ENCODE peak calls at places on chromosomes 6 and 20, in four cellular contexts. One of them, this sample, is unnamed.

GRCh38 chr20:10565191-10565921 is 108.4 kb downstream of the JAG1 start:
- DNase-seq in activated CD4-positive, alpha-beta T cell treated with anti-CD3 and anti-CD28 coated beads, Interleukin-2, amount 10 ng/mL, durations not matched to agents 24 days and 14 days: peak
- DNase-seq in GM13976: no peak
- DNase-seq in activated CD8-positive, alpha-beta memory T cell treated with anti-CD3 and anti-CD28 coated beads, Interleukin-2, amount 50 U/mL, for 48 hours: no peak
- DNase-seq in this sample: no peak

GRCh38 chr6:89503641-89504040 is 70.7 kb downstream of the ANKRD6 start:
- DNase-seq in activated CD4-positive, alpha-beta T cell treated with anti-CD3 and anti-CD28 coated beads, Interleukin-2, amount 10 ng/mL, durations not matched to agents 24 days and 14 days: no peak
- DNase-seq in GM13976: no peak
- DNase-seq in activated CD8-positive, alpha-beta memory T cell treated with anti-CD3 and anti-CD28 coated beads, Interleukin-2, amount 50 U/mL, for 48 hours: no peak
- DNase-seq in this sample: no peak

GRCh38 chr6:152054441-152054840 is 247.0 kb downstream of the ESR1 start:
- DNase-seq in activated CD4-positive, alpha-beta T cell treated with anti-CD3 and anti-CD28 coated beads, Interleukin-2, amount 10 ng/mL, durations not matched to agents 24 days and 14 days: no peak
- DNase-seq in GM13976: no peak
- DNase-seq in activated CD8-positive, alpha-beta memory T cell treated with anti-CD3 and anti-CD28 coated beads, Interleukin-2, amount 50 U/mL, for 48 hours: no peak
- DNase-seq in this sample: no peak

GRCh38 chr20:43804781-43805180 is 78.0 kb upstream of the GTSF1L start:
- DNase-seq in activated CD4-positive, alpha-beta T cell treated with anti-CD3 and anti-CD28 coated beads, Interleukin-2, amount 10 ng/mL, durations not matched to agents 24 days and 14 days: no peak
- DNase-seq in GM13976: no peak
- DNase-seq in activated CD8-positive, alpha-beta memory T cell treated with anti-CD3 and anti-CD28 coated beads, Interleukin-2, amount 50 U/mL, for 48 hours: no peak
- DNase-seq in this sample: no peak

GRCh38 chr6:138031850-138032249 is 75.4 kb downstream of the PERP start:
- DNase-seq in activated CD4-positive, alpha-beta T cell treated with anti-CD3 and anti-CD28 coated beads, Interleukin-2, amount 10 ng/mL, durations not matched to agents 24 days and 14 days: no peak
- DNase-seq in GM13976: no peak
- DNase-seq in activated CD8-positive, alpha-beta memory T cell treated with anti-CD3 and anti-CD28 coated beads, Interleukin-2, amount 50 U/mL, for 48 hours: no peak
- DNase-seq in this sample: no peak

GRCh38 chr6:42165016-42165415 is 8.1 kb upstream of the GUCA1A start:
- DNase-seq in activated CD4-positive, alpha-beta T cell treated with anti-CD3 and anti-CD28 coated beads, Interleukin-2, amount 10 ng/mL, durations not matched to agents 24 days and 14 days: no peak
- DNase-seq in GM13976: no peak
- DNase-seq in activated CD8-positive, alpha-beta memory T cell treated with anti-CD3 and anti-CD28 coated beads, Interleukin-2, amount 50 U/mL, for 48 hours: no peak
- DNase-seq in this sample: no peak

GRCh38 chr6:139313229-139313628 is 21.4 kb upstream of the TXLNB start:
- DNase-seq in activated CD4-positive, alpha-beta T cell treated with anti-CD3 and anti-CD28 coated beads, Interleukin-2, amount 10 ng/mL, durations not matched to agents 24 days and 14 days: no peak
- DNase-seq in GM13976: no peak
- DNase-seq in activated CD8-positive, alpha-beta memory T cell treated with anti-CD3 and anti-CD28 coated beads, Interleukin-2, amount 50 U/mL, for 48 hours: no peak
- DNase-seq in this sample: no peak

GRCh38 chr6:151325075-151326050 is 66.0 kb downstream of the ZBTB2 start:
- DNase-seq in activated CD4-positive, alpha-beta T cell treated with anti-CD3 and anti-CD28 coated beads, Interleukin-2, amount 10 ng/mL, durations not matched to agents 24 days and 14 days: peak
- DNase-seq in GM13976: no peak
- DNase-seq in activated CD8-positive, alpha-beta memory T cell treated with anti-CD3 and anti-CD28 coated beads, Interleukin-2, amount 50 U/mL, for 48 hours: peak
- DNase-seq in this sample: peak

GRCh38 chr20:36441416-36441815 is 99.9 kb upstream of the MYL9 start:
- DNase-seq in activated CD4-positive, alpha-beta T cell treated with anti-CD3 and anti-CD28 coated beads, Interleukin-2, amount 10 ng/mL, durations not matched to agents 24 days and 14 days: no peak
- DNase-seq in GM13976: no peak
- DNase-seq in activated CD8-positive, alpha-beta memory T cell treated with anti-CD3 and anti-CD28 coated beads, Interleukin-2, amount 50 U/mL, for 48 hours: no peak
- DNase-seq in this sample: no peak

GRCh38 chr6:143397229-143398222 is 53.0 kb downstream of the ADAT2 start:
- DNase-seq in activated CD4-positive, alpha-beta T cell treated with anti-CD3 and anti-CD28 coated beads, Interleukin-2, amount 10 ng/mL, durations not matched to agents 24 days and 14 days: no peak
- DNase-seq in GM13976: no peak
- DNase-seq in activated CD8-positive, alpha-beta memory T cell treated with anti-CD3 and anti-CD28 coated beads, Interleukin-2, amount 50 U/mL, for 48 hours: no peak
- DNase-seq in this sample: no peak

GRCh38 chr6:34466242-34467185 is 638 bp downstream of the PACSIN1 start:
- DNase-seq in activated CD4-positive, alpha-beta T cell treated with anti-CD3 and anti-CD28 coated beads, Interleukin-2, amount 10 ng/mL, durations not matched to agents 24 days and 14 days: no peak
- DNase-seq in GM13976: no peak
- DNase-seq in activated CD8-positive, alpha-beta memory T cell treated with anti-CD3 and anti-CD28 coated beads, Interleukin-2, amount 50 U/mL, for 48 hours: no peak
- DNase-seq in this sample: no peak

GRCh38 chr20:20895537-20895936 is 183.1 kb upstream of the RALGAPA2 start:
- DNase-seq in activated CD4-positive, alpha-beta T cell treated with anti-CD3 and anti-CD28 coated beads, Interleukin-2, amount 10 ng/mL, durations not matched to agents 24 days and 14 days: no peak
- DNase-seq in GM13976: no peak
- DNase-seq in activated CD8-positive, alpha-beta memory T cell treated with anti-CD3 and anti-CD28 coated beads, Interleukin-2, amount 50 U/mL, for 48 hours: no peak
- DNase-seq in this sample: no peak

GRCh38 chr20:44993343-44993742 is 27.0 kb downstream of the STK4 start:
- DNase-seq in activated CD4-positive, alpha-beta T cell treated with anti-CD3 and anti-CD28 coated beads, Interleukin-2, amount 10 ng/mL, durations not matched to agents 24 days and 14 days: no peak
- DNase-seq in GM13976: no peak
- DNase-seq in activated CD8-positive, alpha-beta memory T cell treated with anti-CD3 and anti-CD28 coated beads, Interleukin-2, amount 50 U/mL, for 48 hours: no peak
- DNase-seq in this sample: no peak

GRCh38 chr6:11013671-11014070 is 30.4 kb downstream of the ELOVL2 start:
- DNase-seq in activated CD4-positive, alpha-beta T cell treated with anti-CD3 and anti-CD28 coated beads, Interleukin-2, amount 10 ng/mL, durations not matched to agents 24 days and 14 days: no peak
- DNase-seq in GM13976: no peak
- DNase-seq in activated CD8-positive, alpha-beta memory T cell treated with anti-CD3 and anti-CD28 coated beads, Interleukin-2, amount 50 U/mL, for 48 hours: no peak
- DNase-seq in this sample: no peak

GRCh38 chr6:81861281-81861680 is 108.8 kb upstream of the TENT5A start:
- DNase-seq in activated CD4-positive, alpha-beta T cell treated with anti-CD3 and anti-CD28 coated beads, Interleukin-2, amount 10 ng/mL, durations not matched to agents 24 days and 14 days: no peak
- DNase-seq in GM13976: no peak
- DNase-seq in activated CD8-positive, alpha-beta memory T cell treated with anti-CD3 and anti-CD28 coated beads, Interleukin-2, amount 50 U/mL, for 48 hours: no peak
- DNase-seq in this sample: no peak

GRCh38 chr6:129094147-129094546 is 211.2 kb downstream of the LAMA2 start:
- DNase-seq in activated CD4-positive, alpha-beta T cell treated with anti-CD3 and anti-CD28 coated beads, Interleukin-2, amount 10 ng/mL, durations not matched to agents 24 days and 14 days: no peak
- DNase-seq in GM13976: no peak
- DNase-seq in activated CD8-positive, alpha-beta memory T cell treated with anti-CD3 and anti-CD28 coated beads, Interleukin-2, amount 50 U/mL, for 48 hours: no peak
- DNase-seq in this sample: no peak

GRCh38 chr20:2729791-2730190 is 37.2 kb downstream of the EBF4 start:
- DNase-seq in activated CD4-positive, alpha-beta T cell treated with anti-CD3 and anti-CD28 coated beads, Interleukin-2, amount 10 ng/mL, durations not matched to agents 24 days and 14 days: peak
- DNase-seq in GM13976: no peak
- DNase-seq in activated CD8-positive, alpha-beta memory T cell treated with anti-CD3 and anti-CD28 coated beads, Interleukin-2, amount 50 U/mL, for 48 hours: no peak
- DNase-seq in this sample: no peak

GRCh38 chr6:168190646-168191443 is 111.8 kb upstream of the FRMD1 start:
- DNase-seq in activated CD4-positive, alpha-beta T cell treated with anti-CD3 and anti-CD28 coated beads, Interleukin-2, amount 10 ng/mL, durations not matched to agents 24 days and 14 days: no peak
- DNase-seq in GM13976: no peak
- DNase-seq in activated CD8-positive, alpha-beta memory T cell treated with anti-CD3 and anti-CD28 coated beads, Interleukin-2, amount 50 U/mL, for 48 hours: no peak
- DNase-seq in this sample: no peak

GRCh38 chr6:32047084-32047478 is 8.9 kb downstream of the CYP21A2 start:
- DNase-seq in activated CD4-positive, alpha-beta T cell treated with anti-CD3 and anti-CD28 coated beads, Interleukin-2, amount 10 ng/mL, durations not matched to agents 24 days and 14 days: no peak
- DNase-seq in GM13976: no peak
- DNase-seq in activated CD8-positive, alpha-beta memory T cell treated with anti-CD3 and anti-CD28 coated beads, Interleukin-2, amount 50 U/mL, for 48 hours: no peak
- DNase-seq in this sample: no peak

GRCh38 chr20:53786071-53786444 is 192.4 kb upstream of the ZNF217 start:
- DNase-seq in activated CD4-positive, alpha-beta T cell treated with anti-CD3 and anti-CD28 coated beads, Interleukin-2, amount 10 ng/mL, durations not matched to agents 24 days and 14 days: no peak
- DNase-seq in GM13976: no peak
- DNase-seq in activated CD8-positive, alpha-beta memory T cell treated with anti-CD3 and anti-CD28 coated beads, Interleukin-2, amount 50 U/mL, for 48 hours: no peak
- DNase-seq in this sample: no peak

GRCh38 chr6:99195986-99196655 is 153.4 kb downstream of the FAXC start:
- DNase-seq in activated CD4-positive, alpha-beta T cell treated with anti-CD3 and anti-CD28 coated beads, Interleukin-2, amount 10 ng/mL, durations not matched to agents 24 days and 14 days: no peak
- DNase-seq in GM13976: no peak
- DNase-seq in activated CD8-positive, alpha-beta memory T cell treated with anti-CD3 and anti-CD28 coated beads, Interleukin-2, amount 50 U/mL, for 48 hours: no peak
- DNase-seq in this sample: no peak

GRCh38 chr6:13024616-13025015 is 303.7 kb downstream of the TBC1D7 start:
- DNase-seq in activated CD4-positive, alpha-beta T cell treated with anti-CD3 and anti-CD28 coated beads, Interleukin-2, amount 10 ng/mL, durations not matched to agents 24 days and 14 days: no peak
- DNase-seq in GM13976: no peak
- DNase-seq in activated CD8-positive, alpha-beta memory T cell treated with anti-CD3 and anti-CD28 coated beads, Interleukin-2, amount 50 U/mL, for 48 hours: no peak
- DNase-seq in this sample: no peak

GRCh38 chr20:3539708-3540107 is 68.9 kb downstream of the ATRN start:
- DNase-seq in activated CD4-positive, alpha-beta T cell treated with anti-CD3 and anti-CD28 coated beads, Interleukin-2, amount 10 ng/mL, durations not matched to agents 24 days and 14 days: no peak
- DNase-seq in GM13976: no peak
- DNase-seq in activated CD8-positive, alpha-beta memory T cell treated with anti-CD3 and anti-CD28 coated beads, Interleukin-2, amount 50 U/mL, for 48 hours: no peak
- DNase-seq in this sample: no peak

GRCh38 chr6:32622545-32623401 is 14.4 kb upstream of the HLA-DQA1 start:
- DNase-seq in activated CD4-positive, alpha-beta T cell treated with anti-CD3 and anti-CD28 coated beads, Interleukin-2, amount 10 ng/mL, durations not matched to agents 24 days and 14 days: peak
- DNase-seq in GM13976: peak
- DNase-seq in activated CD8-positive, alpha-beta memory T cell treated with anti-CD3 and anti-CD28 coated beads, Interleukin-2, amount 50 U/mL, for 48 hours: peak
- DNase-seq in this sample: peak

GRCh38 chr6:134921980-134922313 is 28.0 kb downstream of the ALDH8A1 start:
- DNase-seq in activated CD4-positive, alpha-beta T cell treated with anti-CD3 and anti-CD28 coated beads, Interleukin-2, amount 10 ng/mL, durations not matched to agents 24 days and 14 days: no peak
- DNase-seq in GM13976: no peak
- DNase-seq in activated CD8-positive, alpha-beta memory T cell treated with anti-CD3 and anti-CD28 coated beads, Interleukin-2, amount 50 U/mL, for 48 hours: no peak
- DNase-seq in this sample: no peak

GRCh38 chr6:17865798-17866725 is 121.4 kb downstream of the KIF13A start:
- DNase-seq in activated CD4-positive, alpha-beta T cell treated with anti-CD3 and anti-CD28 coated beads, Interleukin-2, amount 10 ng/mL, durations not matched to agents 24 days and 14 days: no peak
- DNase-seq in GM13976: no peak
- DNase-seq in activated CD8-positive, alpha-beta memory T cell treated with anti-CD3 and anti-CD28 coated beads, Interleukin-2, amount 50 U/mL, for 48 hours: no peak
- DNase-seq in this sample: peak

GRCh38 chr6:56488281-56488680 is 154.4 kb downstream of the DST start:
- DNase-seq in activated CD4-positive, alpha-beta T cell treated with anti-CD3 and anti-CD28 coated beads, Interleukin-2, amount 10 ng/mL, durations not matched to agents 24 days and 14 days: no peak
- DNase-seq in GM13976: no peak
- DNase-seq in activated CD8-positive, alpha-beta memory T cell treated with anti-CD3 and anti-CD28 coated beads, Interleukin-2, amount 50 U/mL, for 48 hours: no peak
- DNase-seq in this sample: no peak

GRCh38 chr20:18133962-18134361 is 3.7 kb upstream of the KAT14 start:
- DNase-seq in activated CD4-positive, alpha-beta T cell treated with anti-CD3 and anti-CD28 coated beads, Interleukin-2, amount 10 ng/mL, durations not matched to agents 24 days and 14 days: peak
- DNase-seq in GM13976: no peak
- DNase-seq in activated CD8-positive, alpha-beta memory T cell treated with anti-CD3 and anti-CD28 coated beads, Interleukin-2, amount 50 U/mL, for 48 hours: no peak
- DNase-seq in this sample: no peak

GRCh38 chr20:61649879-61650200 is 397.8 kb downstream of the CDH4 start:
- DNase-seq in activated CD4-positive, alpha-beta T cell treated with anti-CD3 and anti-CD28 coated beads, Interleukin-2, amount 10 ng/mL, durations not matched to agents 24 days and 14 days: no peak
- DNase-seq in GM13976: no peak
- DNase-seq in activated CD8-positive, alpha-beta memory T cell treated with anti-CD3 and anti-CD28 coated beads, Interleukin-2, amount 50 U/mL, for 48 hours: no peak
- DNase-seq in this sample: no peak

GRCh38 chr20:40990542-40991120 is 38.0 kb upstream of the TOP1 start:
- DNase-seq in activated CD4-positive, alpha-beta T cell treated with anti-CD3 and anti-CD28 coated beads, Interleukin-2, amount 10 ng/mL, durations not matched to agents 24 days and 14 days: peak
- DNase-seq in GM13976: peak
- DNase-seq in activated CD8-positive, alpha-beta memory T cell treated with anti-CD3 and anti-CD28 coated beads, Interleukin-2, amount 50 U/mL, for 48 hours: peak
- DNase-seq in this sample: peak

GRCh38 chr6:140078552-140079126 is 704.2 kb upstream of the CITED2 start:
- DNase-seq in activated CD4-positive, alpha-beta T cell treated with anti-CD3 and anti-CD28 coated beads, Interleukin-2, amount 10 ng/mL, durations not matched to agents 24 days and 14 days: no peak
- DNase-seq in GM13976: no peak
- DNase-seq in activated CD8-positive, alpha-beta memory T cell treated with anti-CD3 and anti-CD28 coated beads, Interleukin-2, amount 50 U/mL, for 48 hours: no peak
- DNase-seq in this sample: peak

GRCh38 chr20:8860011-8860495 is 208.8 kb upstream of the PLCB4 start:
- DNase-seq in activated CD4-positive, alpha-beta T cell treated with anti-CD3 and anti-CD28 coated beads, Interleukin-2, amount 10 ng/mL, durations not matched to agents 24 days and 14 days: no peak
- DNase-seq in GM13976: no peak
- DNase-seq in activated CD8-positive, alpha-beta memory T cell treated with anti-CD3 and anti-CD28 coated beads, Interleukin-2, amount 50 U/mL, for 48 hours: no peak
- DNase-seq in this sample: no peak

GRCh38 chr6:154258064-154258757 is 98.4 kb downstream of the IPCEF1 start:
- DNase-seq in activated CD4-positive, alpha-beta T cell treated with anti-CD3 and anti-CD28 coated beads, Interleukin-2, amount 10 ng/mL, durations not matched to agents 24 days and 14 days: no peak
- DNase-seq in GM13976: no peak
- DNase-seq in activated CD8-positive, alpha-beta memory T cell treated with anti-CD3 and anti-CD28 coated beads, Interleukin-2, amount 50 U/mL, for 48 hours: no peak
- DNase-seq in this sample: no peak

GRCh38 chr6:36387440-36388303 is at the start of gene ETV7:
- DNase-seq in activated CD4-positive, alpha-beta T cell treated with anti-CD3 and anti-CD28 coated beads, Interleukin-2, amount 10 ng/mL, durations not matched to agents 24 days and 14 days: peak
- DNase-seq in GM13976: peak
- DNase-seq in activated CD8-positive, alpha-beta memory T cell treated with anti-CD3 and anti-CD28 coated beads, Interleukin-2, amount 50 U/mL, for 48 hours: peak
- DNase-seq in this sample: peak

GRCh38 chr6:106226676-106227075 is 98.9 kb downstream of the ATG5 start:
- DNase-seq in activated CD4-positive, alpha-beta T cell treated with anti-CD3 and anti-CD28 coated beads, Interleukin-2, amount 10 ng/mL, durations not matched to agents 24 days and 14 days: no peak
- DNase-seq in GM13976: no peak
- DNase-seq in activated CD8-positive, alpha-beta memory T cell treated with anti-CD3 and anti-CD28 coated beads, Interleukin-2, amount 50 U/mL, for 48 hours: no peak
- DNase-seq in this sample: no peak

GRCh38 chr20:10665027-10665561 is 8.7 kb downstream of the JAG1 start:
- DNase-seq in activated CD4-positive, alpha-beta T cell treated with anti-CD3 and anti-CD28 coated beads, Interleukin-2, amount 10 ng/mL, durations not matched to agents 24 days and 14 days: no peak
- DNase-seq in GM13976: no peak
- DNase-seq in activated CD8-positive, alpha-beta memory T cell treated with anti-CD3 and anti-CD28 coated beads, Interleukin-2, amount 50 U/mL, for 48 hours: no peak
- DNase-seq in this sample: no peak

GRCh38 chr6:168342626-168343025 is 23.0 kb upstream of the DACT2 start:
- DNase-seq in activated CD4-positive, alpha-beta T cell treated with anti-CD3 and anti-CD28 coated beads, Interleukin-2, amount 10 ng/mL, durations not matched to agents 24 days and 14 days: no peak
- DNase-seq in GM13976: no peak
- DNase-seq in activated CD8-positive, alpha-beta memory T cell treated with anti-CD3 and anti-CD28 coated beads, Interleukin-2, amount 50 U/mL, for 48 hours: no peak
- DNase-seq in this sample: no peak

GRCh38 chr6:163333686-163334085 is 80.8 kb upstream of the QKI start:
- DNase-seq in activated CD4-positive, alpha-beta T cell treated with anti-CD3 and anti-CD28 coated beads, Interleukin-2, amount 10 ng/mL, durations not matched to agents 24 days and 14 days: no peak
- DNase-seq in GM13976: no peak
- DNase-seq in activated CD8-positive, alpha-beta memory T cell treated with anti-CD3 and anti-CD28 coated beads, Interleukin-2, amount 50 U/mL, for 48 hours: no peak
- DNase-seq in this sample: no peak

This sample was measured in SJSA1.